ENCODE peak calls at places on chromosomes 16 and 17, in eight cellular contexts. B is psoas muscle, H is AG04450, X is fibroblast of lung, Q is SK-N-SH, J is right atrium auricular region, E is left ventricle myocardium inferior, K is IMR-90. F is an unnamed sample.

GRCh38 chr17:71975331-71975801 is 145.5 kb upstream of the SOX9 start:
- DNase-seq in B (peak), H (peak), X (peak), Q (no peak), J (peak), E (peak), K (peak), F (no peak)

GRCh38 chr17:81802048-81802758 is 1.7 kb upstream of the GCGR start:
- DNase-seq in B (no peak), H (no peak), X (no peak), Q (no peak), J (no peak), E (no peak), K (no peak), F (no peak)

GRCh38 chr17:16422416-16422815 is 7.0 kb downstream of the TRPV2 start:
- DNase-seq in B (no peak), H (no peak), X (no peak), Q (no peak), J (no peak), E (no peak), K (no peak), F (no peak)

GRCh38 chr17:40547079-40547784 is 18.0 kb downstream of the CCR7 start:
- DNase-seq in B (no peak), H (no peak), X (no peak), Q (no peak), J (no peak), E (no peak), K (no peak), F (no peak)

GRCh38 chr16:29820271-29820701 is at the start of gene MVP:
- DNase-seq in B (peak), H (no peak), X (peak), Q (peak), J (peak), E (peak), K (peak), F (peak)

GRCh38 chr17:32894245-32894644 is 17.3 kb upstream of the MYO1D start:
- DNase-seq in B (no peak), H (no peak), X (no peak), Q (no peak), J (no peak), E (no peak), K (no peak), F (no peak)

GRCh38 chr17:60352569-60352968 is 39.4 kb downstream of the USP32 start:
- DNase-seq in B (no peak), H (no peak), X (no peak), Q (no peak), J (no peak), E (no peak), K (no peak), F (no peak)

GRCh38 chr16:66832661-66833305 is 2.0 kb upstream of the NAE1 start:
- DNase-seq in B (no peak), H (no peak), X (peak), Q (no peak), J (no peak), E (no peak), K (peak), F (no peak)

GRCh38 chr17:10316986-10317834 is 55.6 kb downstream of the MYH13 start:
- DNase-seq in B (peak), H (no peak), X (peak), Q (peak), J (peak), E (peak), K (peak), F (peak)

GRCh38 chr16:19523184-19523558 is 571 bp upstream of the CCP110 start:
- DNase-seq in B (no peak), H (no peak), X (no peak), Q (no peak), J (no peak), E (no peak), K (no peak), F (no peak)

GRCh38 chr17:75752405-75753192 is 12.4 kb downstream of the GALK1 start:
- DNase-seq in B (no peak), H (no peak), X (no peak), Q (no peak), J (no peak), E (no peak), K (no peak), F (no peak)

GRCh38 chr17:82960419-82961271 is 118.8 kb upstream of the METRNL start:
- DNase-seq in B (no peak), H (no peak), X (no peak), Q (no peak), J (no peak), E (peak), K (no peak), F (peak)

GRCh38 chr16:19810817-19811731 is 73.6 kb downstream of the GPRC5B start:
- DNase-seq in B (no peak), H (peak), X (peak), Q (no peak), J (no peak), E (no peak), K (peak), F (no peak)

GRCh38 chr16:81319221-81319912 is 4.6 kb downstream of the GAN start:
- DNase-seq in B (no peak), H (peak), X (peak), Q (no peak), J (no peak), E (no peak), K (peak), F (no peak)

GRCh38 chr17:41547378-41547841 is 19.3 kb upstream of the KRT19 start:
- DNase-seq in B (no peak), H (no peak), X (no peak), Q (no peak), J (no peak), E (no peak), K (no peak), F (no peak)

GRCh38 chr16:68022278-68022727 is 729 bp downstream of the DDX28 start:
- DNase-seq in B (no peak), H (no peak), X (no peak), Q (no peak), J (no peak), E (no peak), K (no peak), F (no peak)

GRCh38 chr16:86740298-86740697 is 161.9 kb downstream of the FOXL1 start:
- DNase-seq in B (no peak), H (no peak), X (no peak), Q (no peak), J (no peak), E (no peak), K (no peak), F (no peak)

GRCh38 chr16:19210175-19210924 is 42.3 kb downstream of the SYT17 start:
- DNase-seq in B (no peak), H (peak), X (peak), Q (no peak), J (no peak), E (no peak), K (peak), F (peak)

GRCh38 chr17:20944014-20944905 is 98.6 kb downstream of the USP22 start:
- DNase-seq in B (no peak), H (no peak), X (no peak), Q (no peak), J (no peak), E (no peak), K (no peak), F (peak)

GRCh38 chr17:58330997-58331814 is 2.6 kb upstream of the TSPOAP1 start:
- DNase-seq in B (no peak), H (no peak), X (no peak), Q (peak), J (no peak), E (peak), K (no peak), F (peak)

GRCh38 chr17:34146440-34147043 is 108.5 kb upstream of the CCL2 start:
- DNase-seq in B (no peak), H (no peak), X (no peak), Q (peak), J (no peak), E (peak), K (no peak), F (peak)

GRCh38 chr17:29115906-29116651 is 64.1 kb downstream of the MYO18A start:
- DNase-seq in B (no peak), H (no peak), X (peak), Q (peak), J (no peak), E (no peak), K (peak), F (no peak)

GRCh38 chr17:81302861-81303326 is 7.8 kb upstream of the SLC38A10 start:
- DNase-seq in B (peak), H (no peak), X (no peak), Q (peak), J (no peak), E (no peak), K (no peak), F (no peak)

GRCh38 chr17:390025-390424 is 37.4 kb upstream of the RPH3AL start:
- DNase-seq in B (no peak), H (no peak), X (no peak), Q (no peak), J (no peak), E (no peak), K (no peak), F (no peak)

GRCh38 chr17:80754846-80755245 is 210.2 kb downstream of the RPTOR start:
- DNase-seq in B (no peak), H (no peak), X (no peak), Q (no peak), J (no peak), E (no peak), K (no peak), F (no peak)

GRCh38 chr17:49616546-49617205 is 41.0 kb downstream of the NXPH3 start:
- DNase-seq in B (peak), H (no peak), X (peak), Q (no peak), J (peak), E (peak), K (no peak), F (peak)

GRCh38 chr16:74607310-74607966 is 524 bp upstream of the GLG1 start:
- DNase-seq in B (no peak), H (no peak), X (no peak), Q (no peak), J (no peak), E (no peak), K (no peak), F (no peak)

GRCh38 chr16:74605746-74606520 is 981 bp downstream of the GLG1 start:
- DNase-seq in B (no peak), H (no peak), X (peak), Q (no peak), J (no peak), E (no peak), K (no peak), F (no peak)

GRCh38 chr16:74607967-74608356 is 1.0 kb upstream of the GLG1 start:
- DNase-seq in B (no peak), H (no peak), X (peak), Q (no peak), J (no peak), E (no peak), K (peak), F (no peak)

GRCh38 chr16:74605332-74605731 is 1.6 kb downstream of the GLG1 start:
- DNase-seq in B (no peak), H (no peak), X (no peak), Q (no peak), J (no peak), E (no peak), K (no peak), F (no peak)

DNA sequence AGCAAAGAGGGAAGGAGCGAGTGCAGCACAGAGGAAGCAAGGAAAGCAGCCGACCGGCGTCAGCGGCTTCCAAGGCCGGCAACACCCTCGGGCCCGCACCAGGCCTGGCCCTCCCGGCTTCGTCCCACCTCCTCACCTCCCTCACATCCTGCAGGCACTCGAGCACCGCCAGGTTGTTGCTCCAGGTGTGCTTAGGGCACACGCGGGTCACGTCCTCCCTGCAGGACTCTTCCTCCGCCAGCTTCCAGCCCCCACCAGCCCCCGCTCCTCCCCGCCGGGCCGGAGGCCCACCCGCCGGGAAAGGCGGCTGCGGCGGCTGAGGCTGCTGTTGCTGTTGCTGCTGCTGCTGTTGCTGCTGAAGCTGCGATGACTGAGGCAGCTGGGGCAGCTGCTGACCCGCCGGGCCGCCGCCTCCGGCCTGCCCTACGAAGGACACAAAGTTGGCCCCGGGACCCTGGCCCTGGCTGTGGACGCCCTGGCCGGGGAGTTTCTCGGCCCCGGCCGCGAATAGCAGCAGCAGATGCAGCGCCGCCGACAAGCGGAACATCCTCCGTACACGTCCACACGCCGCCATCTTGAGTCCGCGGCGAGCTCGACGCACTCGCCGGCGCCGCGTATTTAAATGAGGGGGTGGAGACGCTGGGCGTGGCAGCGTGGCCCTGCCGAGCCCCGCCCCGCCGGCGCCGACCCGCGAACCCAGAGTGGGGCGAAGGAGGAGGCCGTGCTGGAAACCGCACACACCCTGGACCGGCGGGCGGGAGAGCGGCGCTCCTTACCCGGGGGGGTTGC is at the start of gene GLG1:
- DNase-seq in B (peak), H (peak), X (peak), Q (peak), J (peak), E (peak), K (peak), F (peak)
- TF ChIP-seq CTCF in B (no peak), H (no peak), X (no peak), Q (no peak), J (no peak), E (no peak), K (no peak), F (no peak)

GRCh38 chr16:27754788-27755690 is 205.1 kb downstream of the KATNIP start:
- DNase-seq in B (no peak), H (no peak), X (no peak), Q (no peak), J (no peak), E (no peak), K (no peak), F (no peak)

GRCh38 chr16:27751676-27752075 is 201.7 kb downstream of the KATNIP start:
- DNase-seq in B (no peak), H (no peak), X (no peak), Q (no peak), J (no peak), E (no peak), K (no peak), F (no peak)

GRCh38 chr16:27752241-27752640 is 202.3 kb downstream of the KATNIP start:
- DNase-seq in B (no peak), H (no peak), X (no peak), Q (no peak), J (no peak), E (no peak), K (no peak), F (no peak)

GRCh38 chr16:27756206-27756970 is 206.4 kb downstream of the KATNIP start:
- DNase-seq in B (no peak), H (no peak), X (no peak), Q (no peak), J (no peak), E (no peak), K (no peak), F (no peak)

DNA sequence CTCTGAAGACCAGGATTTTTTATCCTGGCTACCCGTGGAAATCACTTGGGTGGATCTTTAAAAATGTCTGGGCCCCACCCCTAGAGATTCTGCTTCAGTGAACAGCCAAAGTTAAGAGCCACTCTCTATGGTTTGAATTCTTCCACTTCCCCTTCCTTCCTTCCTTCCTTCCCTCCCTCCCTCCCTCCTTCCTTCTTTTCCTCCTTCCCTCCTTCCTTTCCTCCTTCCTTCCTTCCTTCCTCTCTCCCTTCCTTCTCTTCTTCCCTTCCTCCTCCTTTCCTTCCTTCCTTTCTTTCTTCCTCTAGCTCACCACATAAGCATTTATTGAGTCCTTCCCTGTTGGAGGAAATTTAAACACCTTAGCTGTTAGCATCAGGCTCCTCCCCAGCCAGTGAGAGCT is 203.6 kb downstream of the KATNIP start:
- DNase-seq in B (no peak), H (no peak), X (no peak), Q (no peak), J (no peak), E (no peak), K (no peak), F (no peak)
- H3K27ac ChIP-seq in B (no peak), H (no peak), X (no peak), Q (no peak), J (no peak), E (no peak), K (no peak), F (no peak)

DNA sequence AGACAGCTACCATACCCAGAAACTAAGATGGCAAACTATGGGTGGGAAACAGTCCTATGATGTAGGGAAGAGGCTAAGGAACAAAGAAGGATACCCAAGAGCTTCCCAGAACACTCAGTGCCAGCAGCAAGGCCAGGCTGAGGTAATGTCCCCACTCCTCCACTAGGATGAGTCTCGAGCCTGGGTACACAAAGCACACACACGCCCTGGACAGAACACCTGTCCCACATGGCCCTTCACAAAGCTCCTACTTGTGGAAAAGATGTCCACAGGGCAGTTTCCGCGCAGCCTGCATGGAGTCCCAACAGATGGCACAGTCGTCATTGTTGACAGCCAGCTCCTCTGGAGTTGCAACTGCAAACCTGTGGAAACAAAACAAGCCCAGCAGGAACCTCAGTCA is 23.9 kb downstream of the AMFR start:
- DNase-seq in B (peak), H (no peak), X (no peak), Q (peak), J (no peak), E (no peak), K (no peak), F (no peak)
- TF ChIP-seq CTCF in B (peak), H (no peak), X (no peak), Q (peak), J (no peak), E (no peak), K (no peak), F (no peak)

GRCh38 chr16:2983706-2984136 is 3.5 kb upstream of the PKMYT1 start:
- DNase-seq in B (peak), H (peak), X (peak), Q (peak), J (peak), E (peak), K (peak), F (peak)

GRCh38 chr16:2981899-2982250 is 1.6 kb upstream of the PKMYT1 start:
- DNase-seq in B (no peak), H (no peak), X (no peak), Q (no peak), J (no peak), E (no peak), K (no peak), F (no peak)

GRCh38 chr16:2980227-2981176 is at the start of gene PKMYT1:
- DNase-seq in B (peak), H (peak), X (peak), Q (peak), J (peak), E (peak), K (peak), F (peak)

GRCh38 chr16:2981177-2981898 is 1.1 kb upstream of the PKMYT1 start:
- DNase-seq in B (no peak), H (no peak), X (no peak), Q (no peak), J (no peak), E (no peak), K (no peak), F (no peak)

DNA sequence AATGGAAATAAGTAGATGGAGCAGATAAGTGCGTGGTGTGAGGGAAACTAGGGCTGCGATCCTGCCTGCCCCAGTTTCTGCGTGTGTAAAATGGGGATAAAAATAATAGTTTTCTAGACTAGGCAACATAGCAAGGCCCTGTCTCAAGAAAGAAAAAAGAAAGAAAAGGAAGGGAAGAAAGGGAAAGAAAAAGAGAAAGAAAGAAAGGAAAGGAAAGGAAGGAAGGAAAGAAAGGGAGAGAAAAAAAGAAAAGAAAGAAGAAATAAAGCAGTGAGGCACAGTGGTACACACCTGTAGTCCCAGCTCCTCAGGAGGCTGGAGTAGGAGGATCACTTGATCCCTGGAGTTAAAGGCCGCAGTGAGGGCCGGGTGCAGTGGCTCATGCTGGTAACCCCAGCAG is 2.2 kb upstream of the PKMYT1 start:
- DNase-seq in B (no peak), H (no peak), X (no peak), Q (no peak), J (no peak), E (no peak), K (no peak), F (no peak)
- H3K27ac ChIP-seq in B (no peak), H (no peak), X (no peak), Q (no peak), J (no peak), E (no peak), K (no peak), F (no peak)

DNA sequence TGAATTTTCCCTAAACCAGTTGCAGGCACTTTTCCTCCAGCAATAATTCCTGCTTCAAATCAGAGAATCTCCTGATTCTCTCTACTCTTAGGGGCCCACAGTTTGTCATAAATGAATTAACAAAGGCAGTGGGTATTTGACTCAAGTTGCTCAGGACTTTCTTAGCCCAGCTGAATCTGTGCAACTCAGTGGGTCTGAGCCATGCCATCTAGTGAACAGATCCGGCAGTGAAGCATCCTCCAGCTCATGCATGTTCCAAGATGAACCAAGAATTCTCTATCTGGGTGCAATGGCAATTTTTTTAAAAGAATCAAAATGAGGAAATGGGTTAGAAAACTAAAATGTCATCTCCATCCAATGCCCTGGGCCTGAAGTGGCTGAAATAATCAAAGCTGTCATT is 575.2 kb upstream of the CDH11 start:
- DNase-seq in B (no peak), H (no peak), X (no peak), Q (no peak), J (no peak), E (no peak), K (no peak), F (no peak)
- TF ChIP-seq CTCF in B (no peak), H (no peak), X (peak), Q (peak), J (no peak), E (no peak), K (no peak), F (no peak)